ENCODE peak calls at places on chromosomes 5 and 9, in four cellular contexts. One of them, this sample, is unnamed.

GRCh38 chr5:169682026-169682425 is 45.0 kb downstream of the DOCK2 start:
- DNase-seq in neuronal stem cell: no peak
- DNase-seq in fibroblast of lung: no peak
- DNase-seq in mesenchymal stem cell: no peak
- DNase-seq in this sample: no peak

GRCh38 chr5:169628891-169629290 is 8.2 kb upstream of the DOCK2 start:
- DNase-seq in fibroblast of lung: peak; percentile 84
- DNase-seq in mesenchymal stem cell: peak; percentile 69
- DNase-seq in neuronal stem cell: no peak
- DNase-seq in this sample: peak; percentile 24

GRCh38 chr5:39167141-39167972 is 52.0 kb downstream of the FYB1 start:
- DNase-seq in mesenchymal stem cell: peak; percentile 27
- DNase-seq in fibroblast of lung: peak; percentile 22
- DNase-seq in neuronal stem cell: no peak
- DNase-seq in this sample: no peak

GRCh38 chr9:121319394-121319780 is 50.7 kb downstream of the STOM start:
- DNase-seq in neuronal stem cell: no peak
- DNase-seq in mesenchymal stem cell: no peak
- DNase-seq in fibroblast of lung: no peak
- DNase-seq in this sample: no peak

GRCh38 chr5:35213608-35214007 is 16.7 kb downstream of the PRLR start:
- DNase-seq in mesenchymal stem cell: no peak
- DNase-seq in fibroblast of lung: no peak
- DNase-seq in neuronal stem cell: no peak
- DNase-seq in this sample: peak; percentile 95

GRCh38 chr9:69120380-69121154 is 53.5 kb upstream of the TJP2 start:
- DNase-seq in neuronal stem cell: peak; percentile 27
- DNase-seq in fibroblast of lung: peak; percentile 7
- DNase-seq in mesenchymal stem cell: no peak
- DNase-seq in this sample: peak; percentile 98

GRCh38 chr9:3887121-3887797 is 361.5 kb upstream of the RFX3 start:
- DNase-seq in mesenchymal stem cell: no peak
- DNase-seq in fibroblast of lung: no peak
- DNase-seq in neuronal stem cell: no peak
- DNase-seq in this sample: no peak

GRCh38 chr5:125595095-125595494 is 828.1 kb upstream of the GRAMD2B start:
- DNase-seq in mesenchymal stem cell: peak; percentile 76
- DNase-seq in fibroblast of lung: peak; percentile 68
- DNase-seq in neuronal stem cell: no peak
- DNase-seq in this sample: no peak

GRCh38 chr9:100011062-100011681 is 87.6 kb downstream of the ERP44 start:
- DNase-seq in fibroblast of lung: peak; percentile 42
- DNase-seq in neuronal stem cell: peak; percentile 51
- DNase-seq in mesenchymal stem cell: peak; percentile 28
- DNase-seq in this sample: peak; percentile 78

DNA sequence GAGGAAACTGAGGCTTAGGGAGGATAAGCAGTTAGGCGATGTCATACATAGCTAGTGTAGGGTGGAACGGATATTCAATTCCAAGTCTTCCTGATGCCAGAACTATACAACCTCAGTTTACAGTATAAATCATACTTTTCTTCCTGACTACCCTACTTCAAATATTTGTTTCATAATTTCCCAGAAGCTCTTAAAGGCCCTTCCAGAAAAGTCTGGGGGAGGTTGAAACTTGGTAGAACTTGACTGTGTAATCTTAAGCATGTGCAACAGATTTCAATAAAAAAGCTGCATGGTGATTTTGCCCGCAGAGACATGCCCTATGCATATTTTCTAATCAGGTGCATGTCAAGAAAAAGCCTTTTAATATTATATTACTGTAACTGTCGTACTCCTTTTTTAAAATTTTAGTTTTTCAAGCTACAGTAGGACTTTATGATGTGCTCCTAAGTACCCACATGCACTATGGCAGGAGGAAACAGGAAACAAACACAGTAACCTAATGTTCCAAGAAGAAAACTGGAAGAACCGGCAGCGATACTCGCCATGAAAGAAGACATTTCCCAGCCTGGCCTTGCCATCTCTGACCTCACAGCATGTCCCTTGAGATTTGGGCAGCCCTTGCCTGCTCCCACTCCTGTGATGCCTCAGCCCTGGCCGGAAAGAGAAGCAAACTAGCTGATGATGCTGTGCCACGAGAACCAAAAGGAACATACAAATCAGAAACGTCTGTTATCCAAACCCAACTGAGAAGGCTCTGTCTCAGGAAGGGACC is 266.0 kb downstream of the EFNA5 start:
- DNase-seq in fibroblast of lung: no peak
- DNase-seq in neuronal stem cell: no peak
- DNase-seq in mesenchymal stem cell: no peak
- DNase-seq in this sample: no peak
- H3K27ac ChIP-seq in fibroblast of lung: no peak overlapping the region
- H3K27ac ChIP-seq in neuronal stem cell: no peak overlapping the region
- H3K27ac ChIP-seq in mesenchymal stem cell: no peak overlapping the region
- H3K27ac ChIP-seq in this sample: no peak overlapping the region

DNA sequence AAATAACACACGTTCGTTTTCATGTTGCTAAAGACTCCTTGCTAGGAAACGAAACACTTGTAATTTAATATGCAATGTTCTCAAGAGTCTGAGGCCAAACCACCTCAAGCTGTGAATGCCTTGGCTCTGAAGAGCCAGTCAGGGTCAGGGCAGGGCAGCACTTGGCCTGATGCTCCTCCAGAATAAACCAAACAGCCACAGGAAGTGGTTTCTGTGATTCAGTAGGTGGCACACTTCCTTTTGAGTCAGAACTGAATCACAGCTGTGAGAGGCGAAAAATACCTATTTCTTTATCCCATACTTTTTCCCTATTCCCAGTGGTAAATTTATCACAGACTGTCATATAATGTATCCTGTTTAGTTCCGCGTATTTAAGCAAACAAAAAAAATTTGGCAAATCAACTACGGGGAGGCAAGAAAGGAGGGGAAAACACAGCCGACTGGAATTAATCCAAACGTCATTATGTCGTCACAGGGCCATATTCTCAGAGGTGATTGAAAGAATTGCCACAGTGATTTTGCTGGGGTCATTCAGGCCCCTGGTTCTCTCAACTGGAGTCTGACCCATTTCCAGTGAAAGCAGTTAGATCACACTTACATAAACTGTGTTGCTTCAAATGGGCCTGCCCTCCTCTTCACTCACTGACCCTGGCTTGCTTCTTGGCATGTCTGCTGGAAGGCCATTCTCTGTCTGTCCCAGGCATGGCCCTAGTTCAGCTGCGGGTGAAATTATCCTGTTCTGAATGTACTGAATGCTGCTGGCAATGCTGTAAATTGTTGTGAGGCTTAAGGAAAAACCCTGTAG is 71.2 kb downstream of the ARRDC3 start:
- DNase-seq in fibroblast of lung: peak; percentile 100
- DNase-seq in mesenchymal stem cell: peak; percentile 98
- DNase-seq in neuronal stem cell: no peak
- DNase-seq in this sample: peak; percentile 42
- H3K9ac ChIP-seq in fibroblast of lung: no peak overlapping the region
- H3K9ac ChIP-seq in mesenchymal stem cell: peak overlapping the region; percentile 83
- H3K9ac ChIP-seq in neuronal stem cell: no peak overlapping the region
- H3K9ac ChIP-seq in this sample: peak overlapping the region; percentile 5

DNA sequence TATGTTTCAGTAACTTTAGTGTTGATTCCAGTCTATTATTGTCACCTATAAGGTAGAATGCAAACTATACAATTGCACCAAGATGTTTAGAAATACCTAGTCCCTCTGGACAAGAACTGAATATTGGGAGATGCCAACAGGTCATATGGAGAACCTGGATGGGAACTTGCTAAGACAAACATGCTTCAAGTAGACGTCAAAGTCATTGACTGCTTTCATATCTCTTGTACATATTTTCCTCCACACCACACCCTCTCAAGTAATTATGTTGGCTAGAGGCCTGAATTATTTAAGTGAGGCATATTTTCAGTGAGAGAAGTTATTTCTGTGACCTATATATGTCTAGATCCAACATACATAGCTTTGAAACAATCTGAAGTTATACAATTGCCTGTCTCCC is 453.3 kb downstream of the ELAVL2 start:
- DNase-seq in mesenchymal stem cell: no peak
- DNase-seq in neuronal stem cell: no peak
- DNase-seq in fibroblast of lung: no peak
- DNase-seq in this sample: no peak
- H3K27ac ChIP-seq in mesenchymal stem cell: no peak overlapping the region
- H3K27ac ChIP-seq in neuronal stem cell: no peak overlapping the region
- H3K27ac ChIP-seq in fibroblast of lung: no peak overlapping the region
- H3K27ac ChIP-seq in this sample: no peak overlapping the region

DNA sequence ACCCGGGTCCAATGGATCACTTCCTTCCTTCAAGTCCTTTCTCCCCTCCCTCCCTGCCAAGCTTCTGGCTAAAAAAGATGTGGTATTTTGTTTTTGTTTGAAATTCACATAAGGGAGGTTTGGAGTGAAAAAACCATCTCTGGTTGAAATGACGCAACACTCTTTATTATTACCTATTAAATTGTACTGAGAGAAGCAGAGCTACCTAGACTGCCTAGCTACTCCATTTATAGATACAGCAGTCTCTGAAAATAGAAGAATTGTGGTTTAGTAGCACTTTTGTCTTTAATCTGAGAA is 265.1 kb downstream of the MLLT3 start:
- DNase-seq in neuronal stem cell: no peak
- DNase-seq in fibroblast of lung: no peak
- DNase-seq in mesenchymal stem cell: no peak
- DNase-seq in this sample: no peak
- H3K9ac ChIP-seq in neuronal stem cell: no peak overlapping the region
- H3K9ac ChIP-seq in fibroblast of lung: no peak overlapping the region
- H3K9ac ChIP-seq in mesenchymal stem cell: peak overlapping the region; percentile 66
- H3K9ac ChIP-seq in this sample: no peak overlapping the region

GRCh38 chr9:5843450-5844249 is 10.7 kb upstream of the ERMP1 start:
- DNase-seq in fibroblast of lung: peak; percentile 35
- DNase-seq in neuronal stem cell: no peak
- DNase-seq in mesenchymal stem cell: peak; percentile 82
- DNase-seq in this sample: no peak

GRCh38 chr9:5845147-5845531 is 12.2 kb upstream of the ERMP1 start:
- DNase-seq in mesenchymal stem cell: no peak
- DNase-seq in neuronal stem cell: no peak
- DNase-seq in fibroblast of lung: no peak
- DNase-seq in this sample: no peak

GRCh38 chr9:5848372-5848882 is 15.5 kb upstream of the ERMP1 start:
- DNase-seq in neuronal stem cell: no peak
- DNase-seq in fibroblast of lung: no peak
- DNase-seq in mesenchymal stem cell: no peak
- DNase-seq in this sample: no peak

GRCh38 chr9:5846080-5846479 is 13.2 kb upstream of the ERMP1 start:
- DNase-seq in fibroblast of lung: no peak
- DNase-seq in mesenchymal stem cell: no peak
- DNase-seq in neuronal stem cell: no peak
- DNase-seq in this sample: no peak

GRCh38 chr9:5846501-5846921 is 13.6 kb upstream of the ERMP1 start:
- DNase-seq in neuronal stem cell: no peak
- DNase-seq in fibroblast of lung: peak; percentile 14
- DNase-seq in mesenchymal stem cell: no peak
- DNase-seq in this sample: no peak
- H3K27ac ChIP-seq in neuronal stem cell: no peak overlapping the region
- H3K27ac ChIP-seq in fibroblast of lung: no peak overlapping the region
- H3K27ac ChIP-seq in mesenchymal stem cell: no peak overlapping the region
- H3K27ac ChIP-seq in this sample: no peak overlapping the region

GRCh38 chr9:137458194-137459146 is 664 bp downstream of the NSMF start:
- DNase-seq in mesenchymal stem cell: peak; percentile 24
- DNase-seq in fibroblast of lung: peak; percentile 33
- DNase-seq in neuronal stem cell: no peak
- DNase-seq in this sample: no peak
- H3K9ac ChIP-seq in mesenchymal stem cell: peak overlapping the region; percentile 84
- H3K9ac ChIP-seq in fibroblast of lung: peak overlapping the region; percentile 77
- H3K9ac ChIP-seq in neuronal stem cell: peak overlapping the region; percentile 99
- H3K9ac ChIP-seq in this sample: peak overlapping the region; percentile 51

GRCh38 chr5:93954421-93955069 is 213.1 kb upstream of the POU5F2 start:
- DNase-seq in mesenchymal stem cell: no peak
- DNase-seq in fibroblast of lung: no peak
- DNase-seq in neuronal stem cell: no peak
- DNase-seq in this sample: no peak
- H3K27ac ChIP-seq in mesenchymal stem cell: no peak overlapping the region
- H3K27ac ChIP-seq in fibroblast of lung: no peak overlapping the region
- H3K27ac ChIP-seq in neuronal stem cell: no peak overlapping the region
- H3K27ac ChIP-seq in this sample: no peak overlapping the region